ENCODE peak calls at places on chromosomes 12 and 14, in ten cellular contexts. N, J, Q, G, X, F, S, O, K and A are unnamed samples.

GRCh38 chr12:118645219-118645618 is 268.9 kb downstream of the SUDS3 start:
- DNase-seq in S (no peak), O (peak; percentile 60), Q (no peak), X (peak; percentile 42), G (no peak), F (no peak), K (peak; percentile 25), J (no peak), N (peak; percentile 67), A (no peak)

GRCh38 chr14:57287745-57288144 is 19.0 kb downstream of the AP5M1 start:
- DNase-seq in G (no peak), O (no peak), J (no peak), X (no peak), S (no peak), F (no peak), K (no peak), Q (no peak), N (peak; percentile 57), A (no peak)

GRCh38 chr12:89960011-89960507 is 251.4 kb upstream of the ATP2B1 start:
- DNase-seq in X (no peak), Q (no peak), K (peak; percentile 77), S (peak; percentile 58), O (no peak), G (no peak), F (no peak), N (no peak), J (peak; percentile 34), A (no peak)

GRCh38 chr12:68812553-68813241 is 4.7 kb downstream of the MDM2 start:
- DNase-seq in S (no peak), N (peak; percentile 64), Q (no peak), F (no peak), J (no peak), K (no peak), X (no peak), O (no peak), G (no peak), A (no peak)

GRCh38 chr14:35400707-35401421 is 3.7 kb downstream of the NFKBIA start:
- DNase-seq in S (no peak), K (no peak), G (peak; percentile 41), Q (no peak), X (no peak), N (no peak), O (no peak), F (peak; percentile 77), J (no peak), A (no peak)

GRCh38 chr12:12449533-12450025 is 92.7 kb downstream of the BORCS5 start:
- DNase-seq in J (no peak), X (no peak), S (no peak), O (no peak), G (no peak), Q (no peak), N (no peak), F (peak; percentile 90), K (peak; percentile 46), A (no peak)

GRCh38 chr14:53278602-53279506 is 125.7 kb upstream of the DDHD1 start:
- DNase-seq in G (no peak), X (no peak), K (peak; percentile 86), S (peak; percentile 65), F (no peak), Q (no peak), N (peak; percentile 62), J (peak; percentile 31), O (no peak), A (no peak)

GRCh38 chr12:11963841-11964471 is 106.8 kb upstream of the BCL2L14 start:
- DNase-seq in G (no peak), O (no peak), N (no peak), F (no peak), J (no peak), Q (no peak), S (no peak), K (no peak), X (no peak), A (no peak)

GRCh38 chr14:82855912-82856381 is 1322.3 kb upstream of the SEL1L start:
- DNase-seq in X (no peak), S (no peak), Q (no peak), J (peak; percentile 44), N (peak; percentile 18), O (no peak), K (peak; percentile 46), F (peak; percentile 6), G (no peak), A (no peak)

GRCh38 chr14:68234101-68234905 is 414.7 kb downstream of the RAD51B start:
- DNase-seq in J (no peak), N (no peak), F (no peak), O (no peak), Q (no peak), S (no peak), X (no peak), K (no peak), G (no peak), A (no peak)

GRCh38 chr12:23631991-23632390 is 317.5 kb downstream of the SOX5 start:
- DNase-seq in Q (no peak), O (no peak), F (no peak), J (peak; percentile 14), K (no peak), S (no peak), X (no peak), N (no peak), G (no peak), A (no peak)

GRCh38 chr14:92785601-92786426 is 8.3 kb upstream of the GOLGA5 start:
- DNase-seq in K (peak; percentile 53), N (peak; percentile 73), J (peak; percentile 89), O (peak; percentile 29), S (peak; percentile 92), X (peak; percentile 68), F (peak; percentile 78), Q (no peak), G (no peak), A (no peak)

GRCh38 chr14:80926706-80927384 is 14.7 kb downstream of the CEP128 start:
- DNase-seq in O (no peak), S (peak; percentile 68), G (no peak), F (no peak), N (no peak), X (no peak), J (peak; percentile 57), K (no peak), Q (no peak), A (no peak)

GRCh38 chr12:113048716-113049127 is 7.8 kb upstream of the DTX1 start:
- DNase-seq in Q (no peak), J (peak; percentile 8), X (peak; percentile 55), F (peak; percentile 64), N (peak; percentile 55), O (peak; percentile 62), S (peak; percentile 60), K (peak; percentile 84), G (peak; percentile 73), A (peak; percentile 45)

GRCh38 chr12:61694214-61694613 is 566.0 kb upstream of the USP15 start:
- DNase-seq in F (no peak), G (no peak), K (no peak), X (no peak), S (no peak), O (no peak), J (no peak), N (no peak), Q (no peak), A (no peak)

GRCh38 chr14:32421781-32422180 is 92.7 kb downstream of the AKAP6 start:
- DNase-seq in K (no peak), Q (no peak), X (no peak), J (no peak), N (no peak), S (no peak), O (no peak), G (no peak), F (no peak), A (no peak)
- H3K27ac ChIP-seq in K (no peak overlapping the region), Q (no peak overlapping the region), X (no peak overlapping the region), J (no peak overlapping the region), N (no peak overlapping the region), S (no peak overlapping the region), O (no peak overlapping the region), G (no peak overlapping the region), F (no peak overlapping the region), A (no peak overlapping the region)

GRCh38 chr12:106110626-106111300 is 28.0 kb downstream of the NUAK1 start:
- DNase-seq in Q (no peak), J (no peak), X (no peak), G (no peak), N (no peak), F (no peak), O (no peak), K (no peak), S (no peak), A (no peak)
- H3K27me3 ChIP-seq in Q (no peaks in the 10 kb centered on the region), J (no peaks in the 10 kb centered on the region), X (no peaks in the 10 kb centered on the region), G (no peaks in the 10 kb centered on the region), N (no peaks in the 10 kb centered on the region), F (peaks cover 6% of the 10 kb centered on the region), O (no peaks in the 10 kb centered on the region), K (no peaks in the 10 kb centered on the region), S (no peaks in the 10 kb centered on the region), A (peaks cover 27% of the 10 kb centered on the region)

GRCh38 chr12:97272471-97272870 is 190.1 kb upstream of the RMST start:
- DNase-seq in X (no peak), N (no peak), F (no peak), J (no peak), K (no peak), Q (no peak), O (no peak), G (no peak), S (no peak), A (no peak)

GRCh38 chr12:97276621-97277020 is 186.0 kb upstream of the RMST start:
- DNase-seq in F (no peak), Q (no peak), S (no peak), O (no peak), X (no peak), K (no peak), J (no peak), G (no peak), N (no peak), A (no peak)

GRCh38 chr12:97275261-97276197 is 187.1 kb upstream of the RMST start:
- DNase-seq in O (peak; percentile 39), K (no peak), F (no peak), Q (no peak), S (no peak), N (no peak), G (no peak), J (no peak), X (no peak), A (no peak)

GRCh38 chr12:97276198-97276580 is 186.4 kb upstream of the RMST start:
- DNase-seq in S (no peak), O (peak; percentile 64), F (no peak), J (no peak), Q (no peak), N (peak; percentile 60), G (no peak), K (no peak), X (no peak), A (no peak)

DNA sequence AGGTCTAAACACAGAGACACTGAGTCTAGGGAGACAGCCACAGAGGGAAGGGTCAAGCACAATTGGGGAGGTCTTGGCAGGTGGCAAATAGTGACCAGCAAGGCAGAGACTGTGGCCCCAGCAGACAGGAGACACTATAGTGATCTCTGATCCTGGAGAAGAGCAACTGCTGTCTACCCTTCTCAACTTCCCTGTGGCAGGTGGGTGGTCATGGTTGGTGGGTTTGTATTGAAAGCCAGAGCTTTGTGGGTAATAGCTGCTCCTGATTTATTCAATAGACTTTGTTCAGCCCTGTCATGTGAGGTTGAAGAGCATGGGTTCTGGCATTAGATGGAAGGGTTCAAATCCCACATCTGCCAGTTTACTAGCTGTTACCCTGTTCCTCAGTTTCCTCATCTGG is 185.6 kb upstream of the RMST start:
- DNase-seq in K (no peak), O (no peak), Q (no peak), J (no peak), G (no peak), S (no peak), X (no peak), F (no peak), N (no peak), A (no peak)
- H3K27ac ChIP-seq in K (no peak overlapping the region), O (no peak overlapping the region), Q (no peak overlapping the region), J (no peak overlapping the region), G (no peak overlapping the region), S (no peak overlapping the region), X (no peak overlapping the region), F (no peak overlapping the region), N (no peak overlapping the region), A (no peak overlapping the region)

GRCh38 chr12:98893126-98893525 is 248.0 kb downstream of the APAF1 start:
- DNase-seq in O (no peak), K (no peak), S (no peak), J (no peak), Q (no peak), X (no peak), F (no peak), G (no peak), N (peak; percentile 3), A (no peak)
- H3K27me3 ChIP-seq in O (peaks cover 28% of the 10 kb centered on the region), K (peaks cover 89% of the 10 kb centered on the region), S (peaks cover 42% of the 10 kb centered on the region), J (peaks cover 46% of the 10 kb centered on the region), Q (peaks cover 54% of the 10 kb centered on the region), X (peaks cover 67% of the 10 kb centered on the region), F (peaks cover 49% of the 10 kb centered on the region), G (peaks cover 20% of the 10 kb centered on the region), N (peaks cover 33% of the 10 kb centered on the region), A (peaks cover 69% of the 10 kb centered on the region)